ENCODE peak calls at places on chromosomes 5 and 9, in five cellular contexts. M is neuronal stem cell, N is H9, T is IMR-90, Q is H1. G is an unnamed sample.
A peak's percentile ranks its signal among the peaks of the same experiment; 100 is the strongest.

GRCh38 chr5:55599148-55600050 is 64.6 kb upstream of the PLPP1 start:
- DNase-seq in T (no peak), N (no peak), Q (peak; percentile 30), M (no peak), G (no peak)

GRCh38 chr9:532707-533106 is 308.8 kb upstream of the DMRT1 start:
- DNase-seq in T (no peak), N (no peak), M (no peak), Q (no peak), G (no peak)

GRCh38 chr5:117736693-117737092 is 1162.1 kb upstream of the SEMA6A start:
- DNase-seq in M (no peak), Q (no peak), T (no peak), N (no peak), G (no peak)

GRCh38 chr9:88991066-88992030 is at the start of gene S1PR3:
- DNase-seq in T (no peak), Q (peak; percentile 81), M (peak; percentile 72), N (peak; percentile 82), G (peak; percentile 79)

GRCh38 chr9:131660466-131661405 is 79.1 kb downstream of the RAPGEF1 start:
- DNase-seq in T (no peak), M (no peak), N (peak; percentile 65), Q (peak; percentile 66), G (no peak)

GRCh38 chr9:131739192-131739961 is 499 bp downstream of the RAPGEF1 start:
- DNase-seq in N (no peak), M (peak; percentile 14), T (no peak), Q (peak; percentile 71), G (peak; percentile 51)

GRCh38 chr5:67015577-67016290 is 180.9 kb downstream of the CD180 start:
- DNase-seq in Q (no peak), T (peak; percentile 86), M (no peak), N (no peak), G (peak; percentile 38)

GRCh38 chr5:115377468-115378217 is 81.2 kb upstream of the CCDC112 start:
- DNase-seq in T (peak; percentile 94), Q (no peak), M (no peak), N (no peak), G (no peak)

GRCh38 chr5:142966146-142966455 is 195.9 kb downstream of the ARHGAP26 start:
- DNase-seq in Q (no peak), T (no peak), N (no peak), M (no peak), G (no peak)

GRCh38 chr5:115770466-115770865 is 46.0 kb downstream of the CDO1 start:
- DNase-seq in T (peak; percentile 3), Q (peak; percentile 71), N (peak; percentile 79), M (peak; percentile 11), G (peak; percentile 77)

GRCh38 chr9:38048319-38048969 is 20.6 kb downstream of the SHB start:
- DNase-seq in Q (no peak), T (peak; percentile 64), N (no peak), M (no peak), G (no peak)

GRCh38 chr9:34572092-34572491 is 17.4 kb downstream of the CNTFR start:
- DNase-seq in M (no peak), Q (no peak), T (no peak), N (no peak), G (no peak)

GRCh38 chr5:180618830-180619562 is 27.7 kb upstream of the SCGB3A1 start:
- DNase-seq in T (peak; percentile 47), Q (peak; percentile 85), M (peak; percentile 62), N (peak; percentile 76), G (peak; percentile 81)

GRCh38 chr5:124996764-124997077 is 250.3 kb upstream of the ZNF608 start:
- DNase-seq in M (peak; percentile 67), N (no peak), Q (no peak), T (peak; percentile 56), G (peak; percentile 80)

GRCh38 chr5:18789216-18789615 is 1155.0 kb downstream of the TAF11L14 start:
- DNase-seq in Q (no peak), N (no peak), M (no peak), T (no peak), G (no peak)

GRCh38 chr9:38621434-38622082 is 1.2 kb upstream of the ANKRD18A start:
- DNase-seq in N (peak; percentile 51), T (no peak), Q (peak; percentile 81), M (peak; percentile 37), G (peak; percentile 40)

GRCh38 chr5:150065346-150065745 is 21.0 kb downstream of the CSF1R start:
- DNase-seq in T (peak; percentile 76), Q (no peak), N (no peak), M (no peak), G (no peak)

GRCh38 chr5:127757576-127757975 is 54.4 kb downstream of the CCDC192 start:
- DNase-seq in M (peak; percentile 6), T (peak; percentile 65), Q (no peak), N (no peak), G (peak; percentile 59)

DNA sequence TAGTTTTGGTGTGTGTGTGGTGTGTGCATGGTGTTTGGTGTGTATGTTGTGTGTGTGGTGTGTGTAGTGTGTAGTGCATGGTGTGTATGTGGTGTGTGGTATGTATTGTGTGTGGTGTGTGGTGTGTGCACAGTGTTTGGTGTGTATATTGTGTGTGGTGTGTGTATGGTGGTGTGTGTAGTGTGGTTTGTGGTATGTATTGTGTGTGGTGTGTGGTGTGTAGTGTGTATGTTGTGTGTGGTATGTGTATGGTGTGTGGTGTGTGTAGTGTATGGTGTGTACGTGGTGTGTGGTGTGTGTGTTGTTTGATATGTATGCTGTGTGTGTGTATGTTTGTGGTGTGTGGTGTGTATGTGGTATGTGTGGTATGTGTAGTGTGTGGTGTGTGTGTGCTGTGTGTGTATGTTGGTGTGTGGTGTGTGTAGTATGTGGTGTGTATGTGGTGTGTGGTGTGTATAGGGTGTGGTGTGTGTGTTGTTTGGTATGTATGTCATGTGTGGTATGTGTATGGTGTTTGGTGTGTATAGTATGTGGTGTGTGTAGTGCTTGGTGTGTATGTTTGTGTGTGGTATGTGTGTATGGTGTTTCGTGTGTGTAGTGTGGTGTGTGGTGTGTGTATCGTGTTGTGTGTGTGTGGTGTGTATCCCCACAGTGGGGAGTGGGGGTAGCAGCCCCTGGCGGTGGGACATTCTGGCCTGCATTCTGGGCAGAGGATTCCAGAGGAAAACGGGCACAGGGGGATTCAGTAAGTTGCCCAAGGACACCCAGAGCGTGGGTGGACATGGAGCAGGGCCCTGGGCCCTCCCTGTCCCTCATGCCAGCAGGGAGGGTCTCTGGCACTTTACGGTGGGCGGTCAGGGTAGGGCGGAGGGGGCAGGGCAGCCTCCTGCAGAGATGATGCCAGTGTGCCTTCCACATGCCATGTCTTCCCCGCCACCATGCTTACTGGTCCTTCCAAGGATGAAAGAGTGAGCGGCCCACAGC is 79.7 kb downstream of the HMCN2 start:
- DNase-seq in M (no peak), Q (no peak), N (no peak), T (no peak), G (no peak)
- H3K23ac ChIP-seq in M (peak overlapping the region; percentile 57), Q (no peak overlapping the region), N (no peak overlapping the region), T (peak overlapping the region; percentile 35), G (no peak overlapping the region)

DNA sequence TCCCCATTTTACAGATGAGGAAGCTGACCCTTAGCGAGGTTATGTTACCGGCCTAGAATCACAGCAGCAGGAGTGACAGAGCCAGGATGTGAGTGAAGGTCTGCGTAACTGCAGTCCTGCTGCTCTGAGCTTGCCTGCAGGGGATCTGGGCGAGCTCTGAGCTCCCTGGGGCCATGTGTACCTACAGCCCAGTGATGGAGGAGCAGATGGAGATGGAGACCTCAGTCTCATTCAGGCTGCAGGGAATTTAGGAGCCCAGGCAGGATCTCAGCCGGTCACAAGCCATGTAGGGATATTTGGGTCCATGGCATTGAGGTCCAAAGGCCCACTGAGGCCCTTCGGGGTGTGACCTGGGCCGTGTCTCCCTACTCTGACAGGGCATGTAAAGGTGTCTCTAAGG is 170.6 kb downstream of the CACNA1B start:
- DNase-seq in Q (no peak), T (no peak), M (no peak), N (no peak), G (no peak)
- H3K27me3 ChIP-seq in Q (no peaks in the 10 kb centered on the region), T (no peaks in the 10 kb centered on the region), M (no peaks in the 10 kb centered on the region), N (no peaks in the 10 kb centered on the region), G (no peaks in the 10 kb centered on the region)

GRCh38 chr5:13331585-13331984 is 612.9 kb downstream of the DNAH5 start:
- DNase-seq in M (no peak), Q (no peak), N (no peak), T (no peak), G (no peak)
- H3K23ac ChIP-seq in M (no peak overlapping the region), Q (no peak overlapping the region), N (no peak overlapping the region), T (no peak overlapping the region), G (no peak overlapping the region)

DNA sequence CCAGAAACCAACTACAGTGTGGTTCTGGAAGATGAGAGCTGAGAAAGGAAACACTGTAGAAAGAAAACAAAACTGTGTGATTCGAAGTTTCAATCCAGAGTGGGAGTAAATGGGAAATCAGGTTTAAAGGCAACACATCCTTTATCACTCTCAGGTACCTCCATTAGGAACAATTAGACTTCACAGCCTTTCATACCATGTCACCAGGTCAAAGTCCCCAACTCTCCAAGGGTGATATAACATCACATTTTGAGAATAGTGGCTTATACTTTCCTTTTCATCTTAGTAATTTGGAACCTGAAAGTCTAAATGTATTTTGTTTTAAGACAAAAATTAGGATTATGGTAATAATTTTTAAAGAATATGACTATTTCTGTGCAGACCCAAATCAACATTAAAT is 194.9 kb upstream of the WWC1 start:
- DNase-seq in N (no peak), Q (no peak), M (no peak), T (no peak), G (no peak)
- H3K27me3 ChIP-seq in N (no peaks in the 10 kb centered on the region), Q (no peaks in the 10 kb centered on the region), M (no peaks in the 10 kb centered on the region), T (no peaks in the 10 kb centered on the region), G (no peaks in the 10 kb centered on the region)

GRCh38 chr5:35938518-35939227 is at the start of gene CAPSL:
- DNase-seq in N (peak; percentile 95), Q (peak; percentile 70), T (peak; percentile 70), M (peak; percentile 74), G (peak; percentile 98)
- H3K23ac ChIP-seq in N (no peak within 1 kb of the TSS), Q (no peak within 1 kb of the TSS), T (no peak within 1 kb of the TSS), M (no peak within 1 kb of the TSS), G (no peak within 1 kb of the TSS)

GRCh38 chr9:111604054-111604615 is 4.7 kb upstream of the PTGR1 start:
- DNase-seq in N (no peak), T (no peak), Q (no peak), M (no peak), G (peak; percentile 78)
- H3K27me3 ChIP-seq in N (no peaks in the 10 kb centered on the region), T (peaks cover under 1% of the 10 kb centered on the region), Q (peaks cover 2% of the 10 kb centered on the region), M (peaks cover 8% of the 10 kb centered on the region), G (no peaks in the 10 kb centered on the region)

GRCh38 chr5:172433513-172433912 is 20.8 kb downstream of the SH3PXD2B start:
- DNase-seq in N (no peak), T (no peak), Q (no peak), M (no peak), G (no peak)
- H3K23ac ChIP-seq in N (no peak overlapping the region), T (no peak overlapping the region), Q (no peak overlapping the region), M (no peak overlapping the region), G (no peak overlapping the region)

DNA sequence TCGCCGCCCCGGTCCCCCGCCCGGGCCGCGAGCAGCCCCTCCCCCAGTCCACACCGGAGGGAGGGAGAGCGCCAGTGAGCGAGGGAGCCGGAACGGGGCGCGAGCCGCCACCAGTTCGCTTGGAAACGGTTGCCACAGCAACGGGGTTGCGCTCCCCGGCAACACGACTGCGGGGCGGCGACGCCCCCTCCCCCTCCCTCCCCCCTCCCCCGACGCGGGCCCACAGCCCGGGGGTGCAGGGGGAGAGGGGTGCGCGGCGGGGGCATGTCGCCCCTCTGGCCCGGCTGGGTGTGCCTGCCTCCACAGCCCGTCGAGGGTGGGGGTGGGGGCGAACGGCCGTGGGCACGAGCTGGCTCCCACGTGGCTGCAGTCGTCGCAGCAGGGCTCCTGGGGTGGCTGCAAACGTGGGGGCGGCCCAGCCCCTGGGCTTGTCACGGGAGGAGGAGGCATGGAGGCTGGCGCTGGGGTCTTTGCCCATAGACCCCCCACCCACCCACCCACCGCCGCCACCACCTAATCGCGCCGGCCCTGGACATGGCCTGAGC is 524 bp downstream of the PRR7 start:
- DNase-seq in Q (peak; percentile 82), N (peak; percentile 76), T (peak; percentile 25), M (peak; percentile 82), G (peak; percentile 76)
- H3K27me3 ChIP-seq in Q (peaks cover 18% of the 10 kb centered on the region), N (no peaks in the 10 kb centered on the region), T (no peaks in the 10 kb centered on the region), M (no peaks in the 10 kb centered on the region), G (no peaks in the 10 kb centered on the region)

G was measured in mesendoderm.